ENCODE peak calls at places on chromosome 5, in five cellular contexts. R, D, P, F and S are unnamed samples.

GRCh38 chr5:68225188-68225910 is 9.8 kb downstream of the PIK3R1 start:
- DNase-seq in F (no peak), D (no peak), R (no peak), P (no peak), S (no peak)

GRCh38 chr5:126998201-126998631 is 32.1 kb downstream of the MARCHF3 start:
- DNase-seq in F (peak; percentile 49), P (no peak), R (no peak), D (no peak), S (no peak)

GRCh38 chr5:104179057-104179456 is 616.5 kb upstream of the NUDT12 start:
- DNase-seq in D (no peak), R (no peak), F (peak; percentile 74), P (peak; percentile 64), S (no peak)

GRCh38 chr5:178487911-178488310 is 102.3 kb downstream of the COL23A1 start:
- DNase-seq in P (no peak), D (no peak), R (no peak), F (no peak), S (no peak)

GRCh38 chr5:139837711-139838380 is 42.2 kb downstream of the PSD2 start:
- DNase-seq in D (no peak), P (no peak), F (no peak), R (no peak), S (no peak)

GRCh38 chr5:543351-543750 is 19.1 kb upstream of the SLC9A3 start:
- DNase-seq in P (no peak), F (no peak), R (no peak), D (no peak), S (no peak)

GRCh38 chr5:139885172-139885856 is 89.7 kb downstream of the PSD2 start:
- DNase-seq in R (no peak), F (no peak), D (no peak), P (no peak), S (no peak)

GRCh38 chr5:113246371-113246870 is 188.4 kb downstream of the TSSK1B start:
- DNase-seq in R (no peak), P (no peak), D (no peak), F (no peak), S (no peak)

GRCh38 chr5:98556707-98557106 is 216.8 kb upstream of the RGMB start:
- DNase-seq in P (no peak), R (no peak), D (no peak), F (no peak), S (no peak)

GRCh38 chr5:98365126-98365525 is 408.3 kb upstream of the RGMB start:
- DNase-seq in D (no peak), R (peak; percentile 26), F (no peak), P (no peak), S (no peak)